ENCODE peak calls at places on chromosome 15, in nine cellular contexts. I is GM13977; S is HL-60; L is GM13976; H is thoracic aorta; Z is activated CD4-positive, CD25-positive, alpha-beta regulatory T cell; V is effector CD8-positive, alpha-beta T cell; U is lower lobe of right lung; O is activated T-cell treated with anti-CD3 and anti-CD28 coated beads, Interleukin-2, amount 50 U/mL, for 1 hour. Y is an unnamed sample.

GRCh38 chr15:41160639-41161315 is 44.7 kb upstream of the INO80 start:
- DNase-seq in U (no peak), Z (no peak), L (no peak), V (no peak), S (no peak), I (no peak), O (no peak), H (no peak), Y (no peak)

GRCh38 chr15:81373996-81374395 is at the start of gene TMC3:
- DNase-seq in O (no peak), L (no peak), I (no peak), U (no peak), S (no peak), Z (no peak), V (no peak), H (no peak), Y (no peak)

GRCh38 chr15:68552773-68553172 is 26.0 kb upstream of the CORO2B start:
- DNase-seq in O (no peak), U (no peak), V (no peak), I (no peak), L (no peak), S (no peak), Z (no peak), H (no peak), Y (no peak)

GRCh38 chr15:59453474-59454215 is 15.7 kb downstream of the FAM81A start:
- DNase-seq in L (no peak), H (no peak), S (no peak), Z (no peak), V (no peak), U (no peak), O (no peak), I (no peak), Y (no peak)

GRCh38 chr15:92656089-92656488 is 514 bp upstream of the FAM174B start:
- DNase-seq in U (no peak), I (no peak), Z (no peak), S (no peak), O (no peak), V (no peak), H (no peak), L (no peak), Y (no peak)

GRCh38 chr15:87689716-87690115 is 566.8 kb downstream of the NTRK3 start:
- DNase-seq in U (no peak), I (no peak), Z (no peak), S (no peak), O (no peak), H (no peak), L (no peak), V (no peak), Y (no peak)

GRCh38 chr15:56866798-56867197 is 51.6 kb upstream of the TCF12 start:
- DNase-seq in U (no peak), I (no peak), H (no peak), S (no peak), L (no peak), O (no peak), Z (no peak), V (no peak), Y (no peak)

GRCh38 chr15:80836991-80837390 is 57.8 kb downstream of the CEMIP start:
- DNase-seq in H (no peak), L (no peak), Z (no peak), O (no peak), S (no peak), I (no peak), V (no peak), U (no peak), Y (no peak)

GRCh38 chr15:70096215-70096974 is 1.3 kb downstream of the TLE3 start:
- DNase-seq in U (peak; percentile 65), Z (peak; percentile 28), L (peak; percentile 61), S (no peak), O (peak; percentile 68), H (no peak), V (peak; percentile 60), I (peak; percentile 62), Y (no peak)

GRCh38 chr15:45630958-45631691 is 3.7 kb upstream of the SQOR start:
- DNase-seq in I (no peak), S (no peak), L (no peak), O (no peak), Z (no peak), U (no peak), H (no peak), V (no peak), Y (no peak)

GRCh38 chr15:89136084-89136806 is 48.0 kb downstream of the ABHD2 start:
- DNase-seq in V (no peak), I (no peak), L (no peak), S (no peak), Z (no peak), U (no peak), H (no peak), O (no peak), Y (no peak)

GRCh38 chr15:40382580-40383456 is at the start of gene KNSTRN:
- DNase-seq in H (peak; percentile 81), O (peak; percentile 88), L (peak; percentile 97), I (peak; percentile 97), U (peak; percentile 94), S (peak; percentile 94), V (peak; percentile 88), Z (peak; percentile 90), Y (peak; percentile 93)

GRCh38 chr15:62344806-62345539 is 179.9 kb upstream of the C2CD4B start:
- DNase-seq in H (no peak), V (peak; percentile 16), S (peak; percentile 30), Z (peak; percentile 14), U (no peak), L (peak; percentile 75), O (peak; percentile 46), I (peak; percentile 69), Y (peak; percentile 74)

Y was measured in iPS DF 6.9.